ENCODE peak calls at places on chromosomes 11 and 22, in four cellular contexts. L, R, I and D are unnamed samples.

GRCh38 chr11:92225563-92226308 is 1.1 kb downstream of the FAT3 start:
- DNase-seq in L (peak; percentile 77), R (no peak), I (peak; percentile 34), D (peak; percentile 34)

GRCh38 chr11:64909653-64910343 is 7.2 kb downstream of the ATG2A start:
- DNase-seq in L (no peak), R (no peak), I (no peak), D (no peak)

GRCh38 chr11:126543691-126544090 is 188.2 kb downstream of the ST3GAL4 start:
- DNase-seq in L (no peak), R (no peak), I (no peak), D (no peak)

GRCh38 chr11:74460481-74461154 is 6.7 kb downstream of the KCNE3 start:
- DNase-seq in L (no peak), R (peak; percentile 34), I (peak; percentile 38), D (peak; percentile 50)

GRCh38 chr11:58576792-58577440 is 1.3 kb upstream of the LPXN start:
- DNase-seq in L (no peak), R (peak; percentile 44), I (peak; percentile 62), D (peak; percentile 73)

GRCh38 chr11:67999201-67999629 is 4.7 kb downstream of the UNC93B1 start:
- DNase-seq in L (no peak), R (no peak), I (no peak), D (no peak)

GRCh38 chr11:69328231-69328630 is 34.3 kb downstream of the MYEOV start:
- DNase-seq in L (no peak), R (no peak), I (no peak), D (no peak)

GRCh38 chr11:102882389-102883024 is 7.7 kb upstream of the MMP12 start:
- DNase-seq in L (no peak), R (no peak), I (no peak), D (peak; percentile 94)

GRCh38 chr11:117505285-117505970 is 177.8 kb downstream of the CEP164 start:
- DNase-seq in L (no peak), R (no peak), I (no peak), D (no peak)

GRCh38 chr11:121800240-121800639 is 315.8 kb downstream of the BLID start:
- DNase-seq in L (no peak), R (no peak), I (no peak), D (no peak)

DNA sequence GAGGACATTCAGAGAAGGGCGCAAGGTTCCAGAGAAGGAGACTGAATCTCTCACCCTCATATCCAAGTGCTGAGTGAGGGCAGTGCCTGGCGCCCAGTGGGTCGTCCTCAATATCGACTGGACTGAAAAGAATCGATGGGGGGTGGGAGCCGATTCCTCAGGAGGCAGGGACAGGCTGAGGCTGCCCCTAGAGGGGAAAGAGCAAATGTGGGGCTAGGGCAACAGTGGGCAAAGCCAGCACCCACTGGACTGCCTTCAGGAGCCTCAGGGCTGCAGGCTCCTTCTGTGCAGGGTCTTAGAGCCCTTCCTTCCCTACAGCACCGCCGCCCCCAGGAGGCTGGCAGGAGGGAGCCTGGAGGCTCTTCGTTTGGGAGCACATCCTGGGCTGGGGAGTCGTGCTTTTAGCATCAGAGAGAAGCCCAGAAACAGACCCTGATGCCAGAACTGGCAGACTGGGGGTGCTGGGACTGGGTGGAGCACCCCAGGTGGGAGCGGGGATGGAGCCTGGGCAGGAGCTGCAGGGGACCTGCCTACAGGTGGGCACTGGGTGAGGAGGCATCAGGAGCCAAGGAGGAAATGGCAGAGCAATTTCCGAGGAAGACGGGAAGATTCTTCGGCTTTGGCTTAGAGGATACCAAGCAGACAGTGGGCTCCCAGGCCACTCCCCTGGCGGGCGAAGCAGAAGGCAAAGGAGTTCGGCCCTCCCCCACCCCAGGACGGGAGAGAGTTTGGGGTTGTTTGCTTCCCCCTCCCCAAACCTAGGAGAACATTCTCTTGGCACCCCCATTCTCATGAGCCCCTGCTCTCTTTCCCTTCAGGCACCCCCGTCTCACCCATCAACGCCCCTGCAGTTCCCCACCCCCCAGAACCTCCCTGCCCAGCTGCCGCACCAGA is 1.2 kb downstream of the SYT7 start:
- DNase-seq in L (peak; percentile 41), R (no peak), I (no peak), D (no peak)
- H3K4me2 ChIP-seq in L (peak overlapping the region; percentile 84), R (peak overlapping the region; percentile 99), I (peak overlapping the region; percentile 71), D (peak overlapping the region; percentile 53)

GRCh38 chr11:47162426-47162825 is 14.3 kb downstream of the ARFGAP2 start:
- DNase-seq in L (no peak), R (no peak), I (no peak), D (no peak)

GRCh38 chr11:47164321-47164720 is 12.4 kb downstream of the ARFGAP2 start:
- DNase-seq in L (no peak), R (no peak), I (no peak), D (no peak)

GRCh38 chr11:47161890-47162289 is 14.8 kb downstream of the ARFGAP2 start:
- DNase-seq in L (no peak), R (no peak), I (peak; percentile 39), D (peak; percentile 35)

GRCh38 chr11:47163898-47164297 is 12.8 kb downstream of the ARFGAP2 start:
- DNase-seq in L (no peak), R (no peak), I (no peak), D (no peak)

DNA sequence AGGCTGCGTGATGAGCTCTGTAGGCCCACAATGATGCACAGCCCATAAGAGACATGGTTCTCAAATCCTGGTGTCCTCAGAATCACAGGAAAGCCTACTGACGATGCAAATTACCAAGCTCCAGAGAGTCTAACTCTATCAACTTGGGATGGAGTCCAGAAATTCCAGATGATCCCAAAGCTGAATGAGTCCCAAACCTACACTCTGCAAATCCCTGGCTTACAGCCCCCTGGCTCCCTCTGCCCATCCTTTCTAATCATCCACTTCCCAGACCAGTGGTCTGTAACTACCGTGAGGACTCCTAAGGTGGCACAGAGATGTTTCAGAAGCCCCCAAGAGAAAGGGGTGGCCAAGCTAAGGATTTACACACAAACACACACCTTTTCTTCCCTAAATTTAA is 13.5 kb downstream of the ARFGAP2 start:
- DNase-seq in L (no peak), R (no peak), I (no peak), D (no peak)
- H3K79me2 ChIP-seq in L (no peaks in the 10 kb centered on the region), R (no peaks in the 10 kb centered on the region), I (peaks cover under 1% of the 10 kb centered on the region), D (peaks cover 16% of the 10 kb centered on the region)

DNA sequence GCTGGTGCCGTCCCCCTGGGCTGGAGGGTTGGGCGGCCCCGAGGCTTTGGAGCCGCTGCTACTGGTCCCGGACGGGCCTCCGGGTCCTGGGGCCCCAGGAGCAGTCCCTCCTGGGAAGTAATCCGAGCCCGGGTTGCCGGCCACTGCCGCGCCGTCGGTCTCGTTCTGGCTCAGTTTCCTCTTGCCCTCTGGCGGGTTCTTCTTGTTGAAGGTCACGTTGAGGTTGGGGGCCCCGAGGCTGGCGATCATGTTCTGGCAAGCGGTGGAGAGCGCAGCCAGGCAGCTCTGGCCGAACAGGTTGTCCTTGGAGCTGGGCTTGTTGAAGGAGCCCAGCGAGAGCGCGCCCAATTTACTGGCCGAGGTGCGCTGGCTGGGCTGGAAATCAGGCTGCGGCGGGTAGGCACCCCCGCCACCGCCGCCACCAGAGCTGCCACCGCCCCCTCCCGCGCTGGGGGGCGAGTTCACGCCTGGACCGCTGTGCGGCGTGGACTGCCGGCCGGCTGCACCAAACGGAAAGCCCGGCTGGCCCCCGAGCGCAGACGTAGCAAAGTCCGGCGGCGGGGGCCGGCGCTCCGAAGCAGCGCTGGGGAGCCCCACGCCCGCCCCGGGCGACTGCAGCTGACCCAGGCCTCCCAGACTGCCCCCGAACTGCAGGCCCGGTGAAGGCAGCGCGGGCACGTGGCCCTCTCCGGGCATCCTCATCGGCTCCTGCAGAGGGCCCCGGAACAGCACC is 3.6 kb downstream of the MN1 start:
- DNase-seq in L (peak; percentile 57), R (no peak), I (no peak), D (no peak)
- TF ChIP-seq EZH2 in L (peak; percentile 37), R (no peak), I (no peak), D (no peak)

DNA sequence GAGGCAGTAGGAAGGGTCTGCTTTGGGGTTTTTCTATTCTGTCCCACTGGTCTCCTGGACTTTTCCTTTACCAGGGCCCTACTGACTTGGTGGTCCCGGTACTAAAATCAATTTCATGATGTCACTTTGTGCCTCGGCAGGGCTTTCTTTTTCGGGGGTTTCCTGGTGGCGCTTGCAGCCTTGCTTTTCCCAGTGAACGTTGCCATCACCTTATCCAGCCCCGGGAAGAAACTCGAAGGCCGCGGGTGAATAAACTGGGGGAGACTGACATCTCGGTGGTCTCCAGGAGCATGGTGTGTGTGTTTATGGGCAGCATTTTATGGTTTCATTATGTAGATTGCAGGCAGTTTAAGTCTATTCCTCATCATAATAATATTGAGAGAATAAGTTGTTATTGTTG is 84.4 kb downstream of the KCNQ1 start:
- DNase-seq in L (no peak), R (no peak), I (no peak), D (no peak)
- H3K4me2 ChIP-seq in L (no peak overlapping the region), R (no peak overlapping the region), I (no peak overlapping the region), D (no peak overlapping the region)

GRCh38 chr22:32803020-32803758 is 1.7 kb downstream of the TIMP3 start:
- DNase-seq in L (peak; percentile 40), R (no peak), I (peak; percentile 33), D (peak; percentile 89)
- H3K79me2 ChIP-seq in L (no peaks in the 10 kb centered on the region), R (no peaks in the 10 kb centered on the region), I (peaks cover 47% of the 10 kb centered on the region), D (peaks cover 63% of the 10 kb centered on the region)

GRCh38 chr22:44276041-44276440 is 36.7 kb downstream of the SHISAL1 start:
- DNase-seq in L (peak; percentile 72), R (no peak), I (no peak), D (no peak)
- TF ChIP-seq EZH2 in L (no peak), R (no peak), I (no peak), D (no peak)

DNA sequence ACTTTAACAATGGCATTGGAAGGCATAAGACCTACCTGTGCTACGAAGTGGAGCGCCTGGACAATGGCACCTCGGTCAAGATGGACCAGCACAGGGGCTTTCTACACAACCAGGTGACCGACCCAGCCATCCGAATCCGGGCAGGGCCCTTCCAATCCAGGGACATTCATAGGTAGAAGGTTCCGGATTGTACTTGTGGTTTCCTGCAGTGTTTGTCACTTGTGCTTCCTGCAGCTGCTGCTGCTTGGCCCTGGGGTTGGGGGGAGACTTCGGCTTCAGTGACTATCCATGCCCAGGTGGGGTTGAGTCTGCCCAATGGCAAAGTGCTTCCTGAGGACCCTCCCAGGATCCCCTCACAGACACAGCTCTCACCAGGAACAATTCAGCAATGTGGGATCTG is 2.2 kb downstream of the APOBEC3A start:
- DNase-seq in L (no peak), R (no peak), I (no peak), D (no peak)
- H3K4me2 ChIP-seq in L (no peak overlapping the region), R (no peak overlapping the region), I (no peak overlapping the region), D (no peak overlapping the region)

GRCh38 chr11:32420139-32420538 is 15.2 kb downstream of the WT1 start:
- DNase-seq in L (no peak), R (no peak), I (no peak), D (no peak)
- H3K79me2 ChIP-seq in L (no peaks in the 10 kb centered on the region), R (no peaks in the 10 kb centered on the region), I (no peaks in the 10 kb centered on the region), D (no peaks in the 10 kb centered on the region)

GRCh38 chr22:29314537-29315285 is 786 bp downstream of the RASL10A start:
- DNase-seq in L (peak; percentile 42), R (peak; percentile 22), I (no peak), D (peak; percentile 36)
- TF ChIP-seq EZH2 in L (peak; percentile 84), R (no peak), I (peak; percentile 88), D (no peak)

GRCh38 chr22:36153756-36154155 is 6.8 kb downstream of the APOL3 start:
- DNase-seq in L (no peak), R (no peak), I (no peak), D (no peak)

GRCh38 chr22:36156119-36156514 is 4.4 kb downstream of the APOL3 start:
- DNase-seq in L (no peak), R (no peak), I (no peak), D (peak; percentile 6)

GRCh38 chr22:36152088-36152487 is 8.5 kb downstream of the APOL3 start:
- DNase-seq in L (no peak), R (no peak), I (no peak), D (no peak)

GRCh38 chr22:36156515-36157419 is 3.8 kb downstream of the APOL3 start:
- DNase-seq in L (peak; percentile 29), R (peak; percentile 58), I (peak; percentile 85), D (peak; percentile 94)

GRCh38 chr22:36155702-36156101 is 4.9 kb downstream of the APOL3 start:
- DNase-seq in L (no peak), R (no peak), I (peak; percentile 20), D (peak; percentile 53)
- H3K4me2 ChIP-seq in L (no peak overlapping the region), R (no peak overlapping the region), I (peak overlapping the region; percentile 100), D (peak overlapping the region; percentile 95)